ENCODE peak calls at places on chromosomes 5 and 9, in four cellular contexts. G is ecto neural progenitor cell, Z is osteocyte, V is iris pigment epithelial cell. C is an unnamed sample.

GRCh38 chr9:7439355-7439978 is 360.1 kb downstream of the DMAC1 start:
- DNase-seq in G (no peak), Z (no peak), V (peak; percentile 6), C (no peak)

GRCh38 chr5:5266296-5266695 is 126.2 kb downstream of the ADAMTS16 start:
- DNase-seq in G (no peak), Z (no peak), V (no peak), C (no peak)

GRCh38 chr5:143791848-143792701 is 19.9 kb upstream of the HMHB1 start:
- DNase-seq in G (no peak), Z (no peak), V (peak; percentile 17), C (no peak)

GRCh38 chr5:149410071-149410470 is 31.0 kb upstream of the IL17B start:
- DNase-seq in G (no peak), Z (no peak), V (no peak), C (no peak)

GRCh38 chr9:133518193-133518592 is 6.6 kb downstream of the MYMK start:
- DNase-seq in G (no peak), Z (no peak), V (no peak), C (no peak)

GRCh38 chr5:35436441-35437057 is 181.1 kb upstream of the SPEF2 start:
- DNase-seq in G (no peak), Z (no peak), V (peak; percentile 18), C (no peak)

GRCh38 chr5:14476791-14477435 is 104.7 kb upstream of the OTULINL start:
- DNase-seq in G (no peak), Z (no peak), V (peak; percentile 78), C (no peak)

GRCh38 chr9:134366223-134367031 is 40.2 kb downstream of the RXRA start:
- DNase-seq in G (no peak), Z (peak; percentile 96), V (peak; percentile 79), C (no peak)

GRCh38 chr5:113574417-113574816 is 60.9 kb downstream of the YTHDC2 start:
- DNase-seq in G (no peak), Z (no peak), V (peak; percentile 95), C (no peak)

GRCh38 chr5:59768204-59769040 is 125.1 kb downstream of the PDE4D start:
- DNase-seq in G (peak; percentile 79), Z (peak; percentile 86), V (peak; percentile 92), C (no peak)

GRCh38 chr9:84271004-84271886 is 69.3 kb downstream of the SLC28A3 start:
- DNase-seq in G (peak; percentile 69), Z (no peak), V (peak; percentile 80), C (peak; percentile 25)

GRCh38 chr9:18058564-18058963 is 415.4 kb upstream of the ADAMTSL1 start:
- DNase-seq in G (no peak), Z (no peak), V (no peak), C (no peak)

GRCh38 chr5:113281194-113281593 is 153.6 kb downstream of the TSSK1B start:
- DNase-seq in G (no peak), Z (no peak), V (no peak), C (no peak)

GRCh38 chr5:14665949-14666741 is 1.6 kb downstream of the OTULIN start:
- DNase-seq in G (no peak), Z (no peak), V (no peak), C (peak; percentile 70)

GRCh38 chr5:154211611-154212390 is 21.3 kb downstream of the GALNT10 start:
- DNase-seq in G (no peak), Z (no peak), V (no peak), C (no peak)

GRCh38 chr9:4997196-4997595 is 12.1 kb downstream of the JAK2 start:
- DNase-seq in G (no peak), Z (no peak), V (no peak), C (no peak)

GRCh38 chr9:87475463-87475862 is 22.2 kb upstream of the DAPK1 start:
- DNase-seq in G (no peak), Z (no peak), V (no peak), C (no peak)

GRCh38 chr5:77847129-77847460 is 71.0 kb upstream of the TBCA start:
- DNase-seq in G (peak; percentile 57), Z (no peak), V (no peak), C (no peak)

GRCh38 chr9:70421020-70421271 is 6.5 kb upstream of the KLF9 start:
- DNase-seq in G (no peak), Z (no peak), V (no peak), C (no peak)

GRCh38 chr5:134527961-134528424 is 2.5 kb downstream of the JADE2 start:
- DNase-seq in G (no peak), Z (no peak), V (no peak), C (no peak)

GRCh38 chr9:137339045-137339444 is 37.0 kb upstream of the NRARP start:
- DNase-seq in G (no peak), Z (no peak), V (peak; percentile 22), C (no peak)

GRCh38 chr5:13708906-13709305 is 235.6 kb downstream of the DNAH5 start:
- DNase-seq in G (no peak), Z (no peak), V (no peak), C (no peak)

GRCh38 chr5:23014251-23014650 is 161.1 kb upstream of the CDH12 start:
- DNase-seq in G (no peak), Z (no peak), V (no peak), C (no peak)

GRCh38 chr9:137457406-137458193 is 1.5 kb downstream of the NSMF start:
- DNase-seq in G (no peak), Z (no peak), V (no peak), C (no peak)

GRCh38 chr9:114273461-114273881 is 49.4 kb upstream of the ORM1 start:
- DNase-seq in G (no peak), Z (no peak), V (no peak), C (no peak)

GRCh38 chr9:88971131-88971960 is 19.9 kb upstream of the S1PR3 start:
- DNase-seq in G (peak; percentile 46), Z (peak; percentile 56), V (no peak), C (no peak)

GRCh38 chr5:100903036-100903887 is at the start of gene ST8SIA4:
- DNase-seq in G (peak; percentile 89), Z (no peak), V (peak; percentile 59), C (peak; percentile 95)

GRCh38 chr9:82247318-82247717 is 258.7 kb downstream of the SPATA31D1 start:
- DNase-seq in G (no peak), Z (no peak), V (no peak), C (no peak)

GRCh38 chr5:154220625-154221024 is 30.1 kb downstream of the GALNT10 start:
- DNase-seq in G (no peak), Z (no peak), V (peak; percentile 89), C (no peak)

GRCh38 chr9:113160571-113160970 is 9.8 kb downstream of the SLC31A2 start:
- DNase-seq in G (no peak), Z (no peak), V (no peak), C (no peak)

GRCh38 chr9:113677569-113677968 is 198.5 kb upstream of the ZNF618 start:
- DNase-seq in G (no peak), Z (no peak), V (no peak), C (no peak)

GRCh38 chr9:99465231-99465891 is 243.3 kb downstream of the SEC61B start:
- DNase-seq in G (no peak), Z (no peak), V (no peak), C (no peak)

C was measured in CD8-positive, alpha-beta T cell.